ENCODE peak calls at places on chromosomes 13 and 19, in four cellular contexts. One of them, this sample, is unnamed.
A peak's percentile ranks its signal among the peaks of the same experiment; 100 is the strongest.

GRCh38 chr13:79306650-79307049 is 99.4 kb downstream of the RBM26 start:
- DNase-seq in HepG2: no peak
- DNase-seq in psoas muscle: no peak
- DNase-seq in kidney epithelial cell: no peak
- DNase-seq in this sample: no peak

GRCh38 chr19:23260956-23261355 is 10.8 kb upstream of the ZNF724 start:
- DNase-seq in HepG2: no peak
- DNase-seq in psoas muscle: no peak
- DNase-seq in kidney epithelial cell: no peak
- DNase-seq in this sample: no peak

GRCh38 chr19:10289167-10289835 is 451 bp upstream of the ICAM5 start:
- DNase-seq in psoas muscle: peak; percentile 40
- DNase-seq in HepG2: peak; percentile 53
- DNase-seq in kidney epithelial cell: no peak
- DNase-seq in this sample: no peak

GRCh38 chr13:96229356-96229755 is 139.4 kb downstream of the HS6ST3 start:
- DNase-seq in HepG2: peak; percentile 21
- DNase-seq in psoas muscle: no peak
- DNase-seq in kidney epithelial cell: no peak
- DNase-seq in this sample: no peak

GRCh38 chr13:109836629-109837607 is 50.5 kb upstream of the IRS2 start:
- DNase-seq in psoas muscle: no peak
- DNase-seq in HepG2: peak; percentile 13
- DNase-seq in kidney epithelial cell: peak; percentile 34
- DNase-seq in this sample: no peak

GRCh38 chr13:110503979-110504499 is 57.5 kb downstream of the RAB20 start:
- DNase-seq in HepG2: no peak
- DNase-seq in kidney epithelial cell: no peak
- DNase-seq in psoas muscle: no peak
- DNase-seq in this sample: no peak

GRCh38 chr13:79662882-79663281 is 181.9 kb downstream of the NDFIP2 start:
- DNase-seq in psoas muscle: no peak
- DNase-seq in kidney epithelial cell: no peak
- DNase-seq in HepG2: no peak
- DNase-seq in this sample: no peak

GRCh38 chr13:27794075-27794691 is 1.9 kb downstream of the GSX1 start:
- DNase-seq in kidney epithelial cell: no peak
- DNase-seq in psoas muscle: no peak
- DNase-seq in HepG2: no peak
- DNase-seq in this sample: no peak

GRCh38 chr13:105389373-105389772 is 1146.1 kb downstream of the EFNB2 start:
- DNase-seq in HepG2: no peak
- DNase-seq in kidney epithelial cell: no peak
- DNase-seq in psoas muscle: no peak
- DNase-seq in this sample: no peak

GRCh38 chr13:30429721-30430694 is 7.7 kb downstream of the UBE2L5 start:
- DNase-seq in kidney epithelial cell: peak; percentile 85
- DNase-seq in psoas muscle: no peak
- DNase-seq in HepG2: no peak
- DNase-seq in this sample: no peak

GRCh38 chr13:26914624-26915023 is 154.0 kb upstream of the GPR12 start:
- DNase-seq in psoas muscle: no peak
- DNase-seq in HepG2: no peak
- DNase-seq in kidney epithelial cell: no peak
- DNase-seq in this sample: no peak

GRCh38 chr13:51843529-51843928 is 1.4 kb downstream of the TMEM272 start:
- DNase-seq in psoas muscle: no peak
- DNase-seq in HepG2: no peak
- DNase-seq in kidney epithelial cell: no peak
- DNase-seq in this sample: no peak

GRCh38 chr19:11195169-11195568 is 2.2 kb downstream of the KANK2 start:
- DNase-seq in psoas muscle: no peak
- DNase-seq in HepG2: no peak
- DNase-seq in kidney epithelial cell: no peak
- DNase-seq in this sample: no peak

GRCh38 chr19:29771708-29772415 is 39.9 kb upstream of the CCNE1 start:
- DNase-seq in HepG2: peak; percentile 41
- DNase-seq in psoas muscle: peak; percentile 34
- DNase-seq in kidney epithelial cell: peak; percentile 9
- DNase-seq in this sample: no peak

GRCh38 chr19:29775575-29775900 is 36.3 kb upstream of the CCNE1 start:
- DNase-seq in kidney epithelial cell: no peak
- DNase-seq in HepG2: no peak
- DNase-seq in psoas muscle: no peak
- DNase-seq in this sample: no peak

GRCh38 chr19:29773141-29773540 is 38.6 kb upstream of the CCNE1 start:
- DNase-seq in psoas muscle: no peak
- DNase-seq in kidney epithelial cell: no peak
- DNase-seq in HepG2: no peak
- DNase-seq in this sample: no peak

GRCh38 chr19:29772696-29773095 is 39.1 kb upstream of the CCNE1 start:
- DNase-seq in psoas muscle: no peak
- DNase-seq in kidney epithelial cell: no peak
- DNase-seq in HepG2: no peak
- DNase-seq in this sample: no peak

DNA sequence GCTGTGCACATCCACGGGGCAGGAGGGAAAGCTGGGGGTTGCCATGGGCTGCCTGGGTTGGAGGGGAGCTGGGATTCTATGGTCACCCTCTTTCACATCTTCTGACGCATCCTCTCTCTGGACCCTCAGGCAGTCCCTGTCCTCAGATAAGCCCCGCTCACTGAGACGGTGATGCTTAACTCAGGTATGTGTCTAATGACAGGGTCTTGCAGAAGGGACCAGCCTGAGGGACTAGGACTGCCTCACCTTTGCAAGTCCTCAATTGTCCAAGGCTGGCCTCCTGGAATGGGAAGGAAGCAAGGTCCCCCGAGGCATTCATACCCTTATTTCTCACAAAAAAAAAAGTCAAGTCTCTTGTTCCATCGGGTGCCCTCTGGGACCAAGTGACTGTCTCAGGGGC is 37.7 kb upstream of the CCNE1 start:
- DNase-seq in psoas muscle: no peak
- DNase-seq in kidney epithelial cell: no peak
- DNase-seq in HepG2: no peak
- DNase-seq in this sample: no peak
- H3K36me3 ChIP-seq in psoas muscle: no peaks in the 10 kb centered on the region
- H3K36me3 ChIP-seq in kidney epithelial cell: no peaks in the 10 kb centered on the region
- H3K36me3 ChIP-seq in HepG2: no peaks in the 10 kb centered on the region
- H3K36me3 ChIP-seq in this sample: no peaks in the 10 kb centered on the region

DNA sequence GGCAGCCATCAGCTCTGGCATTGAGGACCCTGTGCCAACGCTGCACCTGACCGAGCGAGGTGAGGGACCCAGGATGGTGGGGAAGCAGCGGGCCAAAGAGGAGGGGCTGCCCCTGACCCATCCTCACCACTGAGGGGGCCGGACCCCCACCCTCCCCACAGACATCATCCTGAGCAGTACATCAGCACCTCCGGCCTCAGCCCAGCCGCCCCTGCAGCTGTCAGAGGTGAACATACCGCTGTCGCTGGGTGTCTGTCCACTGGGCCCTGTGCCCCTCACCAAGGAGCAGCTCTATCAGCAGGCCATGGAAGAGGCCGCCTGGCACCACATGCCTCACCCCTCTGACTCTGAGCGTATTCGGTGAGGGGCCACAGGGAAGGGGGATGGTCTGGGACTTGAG is 7.3 kb downstream of the LENG1 start:
- DNase-seq in HepG2: no peak
- DNase-seq in psoas muscle: no peak
- DNase-seq in kidney epithelial cell: no peak
- DNase-seq in this sample: no peak
- H3K36me3 ChIP-seq in HepG2: peaks cover 39% of the 10 kb centered on the region
- H3K36me3 ChIP-seq in psoas muscle: peaks cover 99% of the 10 kb centered on the region
- H3K36me3 ChIP-seq in kidney epithelial cell: peaks cover 8% of the 10 kb centered on the region
- H3K36me3 ChIP-seq in this sample: peaks cover 100% of the 10 kb centered on the region

DNA sequence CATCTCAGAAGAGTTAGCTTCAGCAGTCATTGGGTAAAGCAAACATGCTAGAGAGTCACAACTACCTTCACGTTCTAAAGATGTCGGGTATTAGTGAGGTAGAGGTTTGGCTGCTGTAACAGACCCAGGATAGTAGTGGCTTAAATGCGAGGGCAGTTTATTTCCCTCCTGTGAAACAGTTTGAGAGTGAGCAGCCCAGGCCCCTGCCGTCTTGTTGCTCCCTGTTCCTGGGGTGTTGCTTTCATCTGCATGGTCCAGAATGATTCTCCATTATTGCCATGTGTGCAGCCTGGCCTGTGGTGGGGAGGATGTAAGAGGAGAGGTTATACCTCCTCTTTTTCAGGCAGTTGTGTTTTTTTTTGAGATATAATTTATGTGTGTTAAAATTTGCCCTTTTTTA is 63.7 kb downstream of the SIPA1L3 start:
- DNase-seq in HepG2: no peak
- DNase-seq in psoas muscle: no peak
- DNase-seq in kidney epithelial cell: no peak
- DNase-seq in this sample: no peak
- H3K36me3 ChIP-seq in HepG2: no peaks in the 10 kb centered on the region
- H3K36me3 ChIP-seq in psoas muscle: no peaks in the 10 kb centered on the region
- H3K36me3 ChIP-seq in kidney epithelial cell: no peaks in the 10 kb centered on the region
- H3K36me3 ChIP-seq in this sample: no peaks in the 10 kb centered on the region

GRCh38 chr13:34300559-34300958 is 482.6 kb downstream of the RFC3 start:
- DNase-seq in kidney epithelial cell: peak; percentile 23
- DNase-seq in psoas muscle: no peak
- DNase-seq in HepG2: peak; percentile 3
- DNase-seq in this sample: no peak

GRCh38 chr13:34290661-34291060 is 472.7 kb downstream of the RFC3 start:
- DNase-seq in HepG2: no peak
- DNase-seq in kidney epithelial cell: no peak
- DNase-seq in psoas muscle: no peak
- DNase-seq in this sample: no peak

DNA sequence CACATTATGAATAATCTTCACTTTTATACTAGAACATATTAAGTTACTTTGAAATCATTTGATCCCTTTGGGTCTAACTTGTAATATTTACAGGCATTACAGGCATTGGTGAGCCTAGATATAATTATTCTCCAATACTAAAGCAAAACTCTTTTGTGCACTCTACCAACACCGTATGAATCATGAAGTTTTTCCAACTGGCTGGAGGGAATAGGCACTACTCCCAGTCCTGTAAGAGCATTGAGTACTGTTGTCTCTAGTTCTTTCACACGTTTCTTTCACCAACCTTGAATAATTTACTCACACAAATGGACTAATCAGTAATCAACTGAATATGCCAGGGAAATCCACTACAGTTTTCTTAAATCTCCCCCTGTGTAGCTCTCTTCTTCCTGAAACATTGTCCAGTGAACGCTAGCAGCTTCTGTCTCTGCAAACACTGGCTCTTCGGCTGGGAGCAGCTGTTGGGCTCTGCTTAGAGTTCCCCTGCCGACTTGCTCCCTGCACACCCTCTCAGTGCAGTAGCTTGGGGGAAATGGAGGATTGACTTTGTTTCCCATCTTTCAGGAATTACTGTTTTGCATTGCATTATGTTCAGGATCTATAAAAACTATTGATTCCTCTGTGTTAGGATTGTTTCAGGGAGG is 476.7 kb downstream of the RFC3 start:
- DNase-seq in HepG2: no peak
- DNase-seq in psoas muscle: no peak
- DNase-seq in kidney epithelial cell: no peak
- DNase-seq in this sample: no peak
- H3K36me3 ChIP-seq in HepG2: no peaks in the 10 kb centered on the region
- H3K36me3 ChIP-seq in psoas muscle: no peaks in the 10 kb centered on the region
- H3K36me3 ChIP-seq in kidney epithelial cell: no peaks in the 10 kb centered on the region
- H3K36me3 ChIP-seq in this sample: no peaks in the 10 kb centered on the region